ENCODE peak calls at places on chromosome 16, in six cellular contexts. W, C, R, E, P and M are unnamed samples.

GRCh38 chr16:88938119-88938932 is 38.7 kb downstream of the CBFA2T3 start:
- DNase-seq in W (no peak), C (no peak), R (no peak), E (no peak), P (no peak), M (no peak)

GRCh38 chr16:683396-684066 is 603 bp downstream of the JMJD8 start:
- DNase-seq in W (no peak), C (no peak), R (peak; percentile 60), E (peak; percentile 30), P (no peak), M (no peak)

GRCh38 chr16:50335198-50335958 is 33.4 kb downstream of the BRD7 start:
- DNase-seq in W (peak; percentile 33), C (no peak), R (no peak), E (peak; percentile 55), P (peak; percentile 52), M (no peak)

GRCh38 chr16:68590201-68590994 is 51.3 kb downstream of the ZFP90 start:
- DNase-seq in W (peak; percentile 7), C (peak; percentile 93), R (peak; percentile 97), E (peak; percentile 69), P (peak; percentile 14), M (peak; percentile 58)

GRCh38 chr16:27317320-27317719 is 3.5 kb downstream of the IL4R start:
- DNase-seq in W (no peak), C (no peak), R (no peak), E (no peak), P (no peak), M (no peak)

GRCh38 chr16:19765860-19766553 is 47.9 kb downstream of the IQCK start:
- DNase-seq in W (no peak), C (no peak), R (no peak), E (no peak), P (no peak), M (no peak)

GRCh38 chr16:381788-382717 is at the start of gene PGAP6:
- DNase-seq in W (peak; percentile 33), C (no peak), R (peak; percentile 70), E (peak; percentile 78), P (peak; percentile 44), M (no peak)

GRCh38 chr16:31713945-31714898 is 159.4 kb upstream of the ZNF267 start:
- DNase-seq in W (no peak), C (peak; percentile 66), R (peak; percentile 69), E (no peak), P (no peak), M (peak; percentile 27)

GRCh38 chr16:27676807-27677206 is 126.9 kb downstream of the KATNIP start:
- DNase-seq in W (peak; percentile 80), C (no peak), R (no peak), E (no peak), P (peak; percentile 56), M (no peak)

GRCh38 chr16:29990883-29991570 is 4.4 kb downstream of the HIRIP3 start:
- DNase-seq in W (no peak), C (no peak), R (no peak), E (no peak), P (no peak), M (no peak)

GRCh38 chr16:80717611-80718010 is 86.8 kb downstream of the CDYL2 start:
- DNase-seq in W (no peak), C (no peak), R (no peak), E (no peak), P (no peak), M (no peak)

DNA sequence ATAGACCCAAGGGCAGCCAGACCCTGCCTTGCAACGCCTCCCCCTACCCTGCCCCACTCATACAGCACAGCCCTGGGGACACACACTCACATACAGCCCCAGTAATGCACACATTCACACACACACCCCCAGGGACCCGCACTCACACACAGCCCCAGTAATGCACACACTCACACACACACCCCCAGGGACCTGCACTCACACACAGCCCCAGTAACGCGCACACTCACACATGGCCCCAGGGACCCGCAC is 3.1 kb downstream of the CCDC102A start:
- DNase-seq in W (no peak), C (no peak), R (no peak), E (no peak), P (no peak), M (no peak)
- H3K27ac ChIP-seq in W (no peak overlapping the region), C (no peak overlapping the region), R (no peak overlapping the region), E (no peak overlapping the region), P (no peak overlapping the region), M (no peak overlapping the region)

GRCh38 chr16:3573146-3573815 is 3.9 kb downstream of the NLRC3 start:
- DNase-seq in W (no peak), C (no peak), R (no peak), E (no peak), P (no peak), M (no peak)

GRCh38 chr16:3566990-3567389 is 10.2 kb downstream of the NLRC3 start:
- DNase-seq in W (no peak), C (no peak), R (no peak), E (no peak), P (no peak), M (no peak)

GRCh38 chr16:3569851-3570250 is 7.4 kb downstream of the NLRC3 start:
- DNase-seq in W (no peak), C (no peak), R (no peak), E (no peak), P (no peak), M (no peak)

GRCh38 chr16:3574195-3574594 is 3.0 kb downstream of the NLRC3 start:
- DNase-seq in W (no peak), C (no peak), R (no peak), E (no peak), P (no peak), M (no peak)

GRCh38 chr16:3570420-3571062 is 6.7 kb downstream of the NLRC3 start:
- DNase-seq in W (no peak), C (no peak), R (no peak), E (no peak), P (peak; percentile 23), M (no peak)
- H4K91ac ChIP-seq in W (no peak overlapping the region), C (no peak overlapping the region), R (no peak overlapping the region), E (no peak overlapping the region), P (no peak overlapping the region), M (no peak overlapping the region)

DNA sequence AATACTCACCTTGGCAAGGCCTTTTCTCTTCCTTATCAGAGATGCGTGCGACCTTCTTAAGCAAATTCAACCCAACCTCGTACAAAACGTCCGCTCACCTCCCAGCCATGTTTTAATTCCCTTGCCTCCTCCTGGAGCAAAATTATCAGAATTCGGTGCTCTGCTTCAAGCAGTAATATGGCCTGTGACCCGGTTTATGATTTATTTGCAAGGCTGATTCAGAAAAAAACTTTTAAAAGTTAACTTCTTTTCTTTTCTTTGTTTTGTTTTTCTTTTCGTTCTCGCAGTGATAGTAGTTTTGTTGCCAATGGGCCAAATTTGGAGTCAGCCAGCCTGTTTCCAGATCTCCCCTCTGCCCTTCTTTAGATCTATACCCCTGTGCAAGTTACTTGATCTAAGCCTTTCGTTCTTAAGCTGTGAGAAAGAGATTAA is at the start of gene PHLPP2:
- DNase-seq in W (peak; percentile 10), C (no peak), R (no peak), E (no peak), P (no peak), M (no peak)
- H3K27ac ChIP-seq in W (peak within 1 kb of the TSS; percentile 63), C (no peak within 1 kb of the TSS), R (peak within 1 kb of the TSS; percentile 38), E (peak within 1 kb of the TSS; percentile 65), P (no peak within 1 kb of the TSS), M (peak within 1 kb of the TSS; percentile 85)

GRCh38 chr16:2033057-2033911 is 6.6 kb downstream of the NHERF2 start:
- DNase-seq in W (peak; percentile 54), C (no peak), R (peak; percentile 55), E (no peak), P (peak; percentile 74), M (no peak)
- H4K91ac ChIP-seq in W (peak overlapping the region; percentile 100), C (no peak overlapping the region), R (no peak overlapping the region), E (peak overlapping the region; percentile 56), P (peak overlapping the region; percentile 78), M (no peak overlapping the region)

GRCh38 chr16:86355538-86355937 is 154.8 kb upstream of the FOXF1 start:
- DNase-seq in W (peak; percentile 93), C (no peak), R (no peak), E (no peak), P (peak; percentile 82), M (no peak)
- H3K27ac ChIP-seq in W (peak overlapping the region; percentile 99), C (no peak overlapping the region), R (no peak overlapping the region), E (no peak overlapping the region), P (no peak overlapping the region), M (no peak overlapping the region)

DNA sequence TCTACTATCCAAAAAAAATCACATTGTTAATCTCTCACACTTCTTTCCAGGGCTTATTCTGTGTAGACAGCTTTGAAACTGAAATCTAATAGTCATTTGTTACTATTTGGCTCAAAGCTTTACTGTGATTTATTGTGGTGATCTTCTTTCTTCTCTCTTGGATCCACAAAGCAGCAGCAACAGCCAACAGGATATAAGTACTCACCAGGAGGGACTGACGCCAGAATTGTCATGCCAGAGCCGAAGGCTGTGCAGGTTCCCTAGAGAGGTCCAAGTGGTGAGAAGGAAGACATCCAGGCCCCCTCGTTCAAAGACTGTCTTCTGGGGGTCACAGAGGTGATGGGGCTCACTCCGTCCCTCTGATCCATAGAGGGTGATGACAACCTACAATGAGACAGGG is 33.3 kb downstream of the PKD1L3 start:
- DNase-seq in W (no peak), C (no peak), R (no peak), E (no peak), P (no peak), M (no peak)
- H4K91ac ChIP-seq in W (no peak overlapping the region), C (no peak overlapping the region), R (no peak overlapping the region), E (no peak overlapping the region), P (no peak overlapping the region), M (no peak overlapping the region)

GRCh38 chr16:57256601-57257395 is 11.7 kb downstream of the ARL2BP start:
- DNase-seq in W (no peak), C (no peak), R (no peak), E (no peak), P (no peak), M (no peak)
- H3K27ac ChIP-seq in W (no peak overlapping the region), C (no peak overlapping the region), R (no peak overlapping the region), E (no peak overlapping the region), P (no peak overlapping the region), M (no peak overlapping the region)

GRCh38 chr16:60200161-60200560 is 1466.0 kb upstream of the GOT2 start:
- DNase-seq in W (no peak), C (no peak), R (no peak), E (no peak), P (no peak), M (no peak)
- H4K91ac ChIP-seq in W (no peak overlapping the region), C (no peak overlapping the region), R (no peak overlapping the region), E (no peak overlapping the region), P (no peak overlapping the region), M (no peak overlapping the region)

DNA sequence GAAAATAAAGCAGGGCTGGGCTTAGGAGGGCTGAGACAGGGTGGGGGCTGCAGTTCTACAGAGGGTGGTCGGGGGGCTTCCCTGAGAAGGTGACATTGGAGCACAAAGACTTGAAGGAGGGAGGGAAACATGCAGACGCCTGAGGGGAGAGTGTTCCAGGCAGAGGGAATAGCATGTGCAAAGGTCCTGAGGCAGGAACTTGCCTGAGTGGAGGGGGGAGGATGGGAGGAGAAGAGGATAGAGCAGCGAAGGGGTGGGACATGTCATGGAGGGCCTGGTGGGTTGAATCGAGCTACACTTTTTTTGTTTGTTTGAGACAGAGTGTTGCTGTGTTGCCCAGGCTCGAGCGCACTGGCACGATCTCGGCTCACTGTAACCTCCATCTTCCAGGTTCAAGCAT is 33.0 kb downstream of the GINS3 start:
- DNase-seq in W (no peak), C (no peak), R (no peak), E (no peak), P (no peak), M (no peak)
- H3K27ac ChIP-seq in W (no peak overlapping the region), C (no peak overlapping the region), R (no peak overlapping the region), E (no peak overlapping the region), P (no peak overlapping the region), M (no peak overlapping the region)